ENCODE peak calls at places on chromosomes 6 and 20, in nine cellular contexts. N is tibial nerve, L is A549, X is fibroblast of lung, V is pancreas, A is body of pancreas, G is fibroblast of the aortic adventitia, E is B cell, W is Calu3. I is an unnamed sample.

GRCh38 chr20:51541189-51542032 is 1.1 kb downstream of the NFATC2 start:
- DNase-seq in N (peak; percentile 62), L (no peak), X (peak; percentile 43), V (peak; percentile 85), A (peak; percentile 92), G (peak; percentile 64), E (peak; percentile 74), W (peak; percentile 56), I (peak; percentile 81)

GRCh38 chr6:111604259-111605099 is 1.2 kb downstream of the TRAF3IP2 start:
- DNase-seq in N (peak; percentile 40), L (no peak), X (peak; percentile 89), V (peak; percentile 50), A (peak; percentile 52), G (peak; percentile 96), E (no peak), W (peak; percentile 35), I (no peak)

GRCh38 chr6:71556141-71556540 is 267.5 kb downstream of the OGFRL1 start:
- DNase-seq in N (no peak), L (no peak), X (no peak), V (no peak), A (no peak), G (no peak), E (no peak), W (no peak), I (no peak)

GRCh38 chr6:155678361-155678760 is 222.7 kb upstream of the NOX3 start:
- DNase-seq in N (no peak), L (no peak), X (peak; percentile 43), V (no peak), A (no peak), G (peak; percentile 26), E (no peak), W (no peak), I (no peak)

GRCh38 chr6:138078491-138078890 is 28.7 kb downstream of the PERP start:
- DNase-seq in N (no peak), L (no peak), X (no peak), V (no peak), A (no peak), G (no peak), E (no peak), W (no peak), I (no peak)

GRCh38 chr6:33320315-33321181 is 3.0 kb upstream of the ZBTB22 start:
- DNase-seq in N (peak; percentile 51), L (no peak), X (peak; percentile 94), V (peak; percentile 46), A (peak; percentile 74), G (peak; percentile 96), E (no peak), W (no peak), I (no peak)

GRCh38 chr6:45522486-45522885 is 144.8 kb upstream of the SUPT3H start:
- DNase-seq in N (no peak), L (no peak), X (no peak), V (no peak), A (no peak), G (no peak), E (no peak), W (no peak), I (no peak)

GRCh38 chr20:19806806-19807691 is 49.0 kb downstream of the RIN2 start:
- DNase-seq in N (no peak), L (no peak), X (peak; percentile 49), V (peak; percentile 33), A (peak; percentile 51), G (peak; percentile 79), E (no peak), W (no peak), I (no peak)

GRCh38 chr6:2078888-2079287 is 166.5 kb downstream of the GMDS start:
- DNase-seq in N (no peak), L (no peak), X (no peak), V (no peak), A (no peak), G (no peak), E (no peak), W (no peak), I (no peak)

GRCh38 chr20:10385850-10386544 is 48.0 kb downstream of the MKKS start:
- DNase-seq in N (no peak), L (no peak), X (peak; percentile 73), V (no peak), A (no peak), G (peak; percentile 27), E (no peak), W (no peak), I (no peak)

GRCh38 chr20:55415567-55416142 is 589.7 kb downstream of the CBLN4 start:
- DNase-seq in N (no peak), L (no peak), X (no peak), V (no peak), A (no peak), G (no peak), E (no peak), W (no peak), I (no peak)

GRCh38 chr6:37516076-37516919 is 16.6 kb upstream of the CCDC167 start:
- DNase-seq in N (no peak), L (no peak), X (no peak), V (no peak), A (peak; percentile 67), G (no peak), E (peak; percentile 62), W (peak; percentile 51), I (peak; percentile 69)

GRCh38 chr20:50095476-50096078 is 17.4 kb downstream of the UBE2V1 start:
- DNase-seq in N (no peak), L (no peak), X (no peak), V (no peak), A (no peak), G (no peak), E (no peak), W (no peak), I (no peak)

GRCh38 chr6:150229775-150230561 is 87.1 kb downstream of the PPP1R14C start:
- DNase-seq in N (no peak), L (no peak), X (no peak), V (no peak), A (no peak), G (peak; percentile 20), E (no peak), W (no peak), I (no peak)

GRCh38 chr6:79614326-79615285 is 16.5 kb upstream of the SH3BGRL2 start:
- DNase-seq in N (no peak), L (no peak), X (no peak), V (no peak), A (no peak), G (no peak), E (no peak), W (no peak), I (no peak)

GRCh38 chr6:159039885-159040258 is 4.9 kb downstream of the TAGAP start:
- DNase-seq in N (no peak), L (no peak), X (no peak), V (no peak), A (no peak), G (no peak), E (no peak), W (no peak), I (no peak)

GRCh38 chr6:135006386-135006914 is 48.2 kb downstream of the HBS1L start:
- DNase-seq in N (no peak), L (no peak), X (no peak), V (no peak), A (no peak), G (peak; percentile 18), E (no peak), W (no peak), I (no peak)

GRCh38 chr6:24911983-24912382 is 23.8 kb downstream of the RIPOR2 start:
- DNase-seq in N (no peak), L (no peak), X (no peak), V (no peak), A (no peak), G (no peak), E (no peak), W (no peak), I (no peak)

GRCh38 chr20:62727584-62728027 is 19.0 kb downstream of the NTSR1 start:
- DNase-seq in N (no peak), L (no peak), X (no peak), V (no peak), A (no peak), G (no peak), E (peak; percentile 18), W (no peak), I (no peak)

GRCh38 chr6:168908887-168909286 is 344.8 kb downstream of the THBS2 start:
- DNase-seq in N (no peak), L (peak; percentile 10), X (peak; percentile 76), V (no peak), A (no peak), G (peak; percentile 94), E (no peak), W (no peak), I (no peak)
- TF ChIP-seq CTCF in N (no peak), L (peak; percentile 21), X (peak; percentile 44), V (no peak), A (no peak), G (peak; percentile 54), E (no peak), W (no peak), I (no peak)

DNA sequence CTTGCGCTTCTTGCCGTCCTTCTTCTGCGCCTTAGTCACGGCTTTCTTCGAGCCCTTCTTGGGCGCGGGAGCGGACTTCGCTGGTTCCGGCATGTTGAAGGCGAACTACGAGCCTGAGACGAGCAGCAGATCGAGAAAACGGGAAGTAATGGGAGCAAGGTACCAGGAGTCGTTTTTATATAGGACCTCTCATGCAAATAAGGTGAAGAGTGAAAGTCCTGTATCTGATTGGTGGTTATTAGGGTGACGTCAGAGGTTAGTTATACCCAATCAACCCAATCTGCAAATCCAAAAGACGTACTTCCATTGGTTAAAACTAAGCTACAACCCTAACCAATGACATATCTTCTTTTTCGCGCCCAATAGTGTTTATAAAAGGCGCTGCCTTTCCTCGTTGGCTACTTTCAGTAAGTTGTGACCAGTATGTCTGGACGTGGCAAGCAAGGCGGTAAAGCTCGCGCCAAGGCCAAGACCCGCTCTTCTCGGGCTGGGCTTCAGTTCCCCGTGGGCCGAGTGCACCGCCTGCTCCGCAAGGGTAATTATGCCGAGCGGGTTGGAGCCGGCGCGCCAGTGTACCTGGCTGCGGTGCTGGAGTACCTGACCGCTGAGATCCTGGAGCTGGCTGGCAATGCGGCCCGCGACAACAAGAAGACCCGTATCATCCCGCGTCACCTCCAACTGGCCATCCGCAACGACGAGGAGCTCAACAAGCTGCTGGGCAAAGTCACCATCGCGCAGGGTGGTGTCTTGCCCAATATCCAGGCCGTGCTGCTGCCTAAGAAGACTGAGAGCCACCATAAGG is 100.6 kb upstream of the PRSS16 start:
- DNase-seq in N (peak; percentile 56), L (peak; percentile 96), X (peak; percentile 100), V (peak; percentile 86), A (peak; percentile 84), G (peak; percentile 100), E (peak; percentile 88), W (peak; percentile 89), I (peak; percentile 74)
- TF ChIP-seq CTCF in N (no peak), L (no peak), X (no peak), V (no peak), A (no peak), G (no peak), E (no peak), W (no peak), I (no peak)

GRCh38 chr6:119129148-119129967 is 50.9 kb upstream of the FAM184A start:
- DNase-seq in N (no peak), L (peak; percentile 20), X (peak; percentile 88), V (no peak), A (no peak), G (peak; percentile 87), E (peak; percentile 56), W (peak; percentile 46), I (no peak)
- TF ChIP-seq CTCF in N (peak; percentile 74), L (peak; percentile 59), X (peak; percentile 90), V (peak; percentile 75), A (peak; percentile 89), G (peak; percentile 87), E (peak; percentile 92), W (peak; percentile 54), I (peak; percentile 83)

GRCh38 chr6:52576392-52577021 is 353 bp downstream of the TRAM2 start:
- DNase-seq in N (peak; percentile 31), L (peak; percentile 67), X (peak; percentile 84), V (peak; percentile 64), A (peak; percentile 71), G (peak; percentile 76), E (peak; percentile 75), W (peak; percentile 70), I (no peak)
- TF ChIP-seq CTCF in N (peak; percentile 51), L (peak; percentile 53), X (peak; percentile 61), V (peak; percentile 20), A (peak; percentile 20), G (peak; percentile 71), E (peak; percentile 52), W (peak; percentile 47), I (peak; percentile 48)

I was measured in natural killer cell.